ENCODE peak calls at places on chromosomes 4 and X, in six cellular contexts. P, Z, W, K, O and D are unnamed samples.

GRCh38 chrX:13778916-13779315 is 38.0 kb downstream of the GPM6B start:
- DNase-seq in P (no peak), Z (no peak), W (no peak), K (no peak), O (no peak), D (no peak)

GRCh38 chrX:101136235-101136634 is 38.2 kb downstream of the CENPI start:
- DNase-seq in P (no peak), Z (no peak), W (no peak), K (no peak), O (no peak), D (no peak)

GRCh38 chr4:99459546-99460042 is 24.5 kb upstream of the ADH7 start:
- DNase-seq in P (no peak), Z (no peak), W (no peak), K (no peak), O (no peak), D (no peak)

GRCh38 chr4:4426511-4427477 is 39.9 kb downstream of the NSG1 start:
- DNase-seq in P (peak; percentile 78), Z (no peak), W (no peak), K (no peak), O (no peak), D (no peak)

GRCh38 chrX:9438950-9439494 is 25.8 kb upstream of the TBL1X start:
- DNase-seq in P (no peak), Z (no peak), W (no peak), K (no peak), O (no peak), D (no peak)

GRCh38 chrX:36950495-36951253 is 57.5 kb upstream of the FAM47C start:
- DNase-seq in P (no peak), Z (no peak), W (no peak), K (no peak), O (no peak), D (no peak)

GRCh38 chrX:23776363-23776762 is 6.6 kb upstream of the SAT1 start:
- DNase-seq in P (no peak), Z (no peak), W (no peak), K (no peak), O (no peak), D (no peak)

GRCh38 chr4:94406668-94407437 is 44.9 kb upstream of the PDLIM5 start:
- DNase-seq in P (peak; percentile 91), Z (peak; percentile 72), W (no peak), K (peak; percentile 83), O (peak; percentile 73), D (peak; percentile 87)

GRCh38 chrX:68822641-68823410 is 6.0 kb upstream of the EFNB1 start:
- DNase-seq in P (peak; percentile 85), Z (peak; percentile 62), W (no peak), K (peak; percentile 44), O (peak; percentile 23), D (peak; percentile 26)

GRCh38 chr4:42654606-42655005 is 2.3 kb downstream of the ATP8A1 start:
- DNase-seq in P (no peak), Z (peak; percentile 37), W (no peak), K (peak; percentile 40), O (peak; percentile 4), D (peak; percentile 53)

GRCh38 chr4:180391613-180392012 is 1851.6 kb upstream of the TENM3 start:
- DNase-seq in P (no peak), Z (no peak), W (no peak), K (no peak), O (no peak), D (no peak)

GRCh38 chr4:78775278-78776030 is 696 bp upstream of the BMP2K start:
- DNase-seq in P (peak; percentile 97), Z (peak; percentile 93), W (peak; percentile 92), K (peak; percentile 88), O (peak; percentile 46), D (peak; percentile 94)

GRCh38 chr4:8182858-8183725 is 16.0 kb upstream of the SH3TC1 start:
- DNase-seq in P (peak; percentile 97), Z (peak; percentile 80), W (no peak), K (peak; percentile 68), O (peak; percentile 23), D (peak; percentile 16)

GRCh38 chr4:101730291-101731117 is 60.0 kb upstream of the BANK1 start:
- DNase-seq in P (peak; percentile 87), Z (peak; percentile 40), W (peak; percentile 79), K (peak; percentile 71), O (peak; percentile 78), D (peak; percentile 77)

GRCh38 chr4:14700083-14700482 is 302.2 kb upstream of the CPEB2 start:
- DNase-seq in P (no peak), Z (no peak), W (no peak), K (no peak), O (no peak), D (no peak)

GRCh38 chrX:140933874-140934655 is 68.3 kb upstream of the SPANXB1 start:
- DNase-seq in P (no peak), Z (no peak), W (no peak), K (no peak), O (no peak), D (no peak)

GRCh38 chrX:56313308-56313707 is 81.2 kb downstream of the KLF8 start:
- DNase-seq in P (no peak), Z (no peak), W (no peak), K (no peak), O (no peak), D (no peak)
- TF ChIP-seq POLR2A in P (no peak), Z (no peak), W (no peak), K (no peak), O (no peak), D (no peak)

GRCh38 chrX:40108959-40109287 is 11.2 kb upstream of the BCOR start:
- DNase-seq in P (peak; percentile 95), Z (peak; percentile 85), W (no peak), K (peak; percentile 88), O (no peak), D (peak; percentile 87)
- TF ChIP-seq POLR2A in P (no peak), Z (peak; percentile 51), W (no peak), K (peak; percentile 74), O (no peak), D (peak; percentile 63)

GRCh38 chrX:40105016-40105790 is 7.4 kb upstream of the BCOR start:
- DNase-seq in P (no peak), Z (peak; percentile 63), W (no peak), K (peak; percentile 48), O (no peak), D (peak; percentile 70)
- TF ChIP-seq POLR2A in P (no peak), Z (no peak), W (no peak), K (peak; percentile 33), O (no peak), D (peak; percentile 43)

GRCh38 chrX:154359362-154360154 is 14.9 kb downstream of the FLNA start:
- DNase-seq in P (no peak), Z (no peak), W (no peak), K (no peak), O (no peak), D (no peak)
- TF ChIP-seq POLR2A in P (no peak), Z (no peak), W (no peak), K (no peak), O (no peak), D (no peak)

DNA sequence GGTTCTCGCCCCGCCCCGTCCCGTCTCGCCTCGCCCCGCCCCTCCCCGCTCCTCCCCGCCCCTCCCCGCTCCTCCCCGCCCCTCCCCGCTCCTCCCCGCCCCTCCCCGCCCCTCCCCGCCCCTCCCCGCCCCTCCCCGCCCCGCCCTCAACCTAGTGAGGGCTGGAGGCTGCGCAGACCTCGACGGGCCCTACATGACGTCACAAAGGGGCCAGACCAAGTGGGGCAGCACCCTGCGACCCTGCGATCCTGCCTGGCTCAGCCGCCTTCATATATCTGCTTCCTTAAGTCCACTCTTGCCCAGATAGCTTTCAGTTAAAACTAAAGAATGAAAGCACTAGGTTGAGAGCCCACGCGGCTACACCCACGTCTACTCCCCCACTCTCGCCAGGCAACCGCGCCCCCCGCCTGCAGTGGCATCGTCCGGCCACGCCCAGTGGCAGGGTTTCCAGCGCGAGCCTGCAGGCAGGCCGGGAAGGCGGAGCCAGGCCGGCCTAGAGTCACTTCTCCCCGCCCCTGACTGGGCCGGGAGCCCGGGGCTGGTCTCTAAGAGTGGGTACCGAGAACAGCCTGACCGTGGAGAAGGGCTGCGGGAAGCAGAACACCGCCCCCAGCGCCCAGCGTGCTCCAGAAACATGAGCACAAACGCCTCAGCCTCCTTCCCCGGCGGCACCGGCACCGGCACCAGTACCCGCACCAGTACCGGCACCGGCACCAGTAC is 1.5 kb upstream of the MAOA start:
- DNase-seq in P (peak; percentile 97), Z (peak; percentile 95), W (peak; percentile 91), K (peak; percentile 95), O (peak; percentile 74), D (peak; percentile 93)
- TF ChIP-seq POLR2A in P (peak; percentile 16), Z (peak; percentile 81), W (peak; percentile 61), K (peak; percentile 87), O (no peak), D (no peak)

GRCh38 chr4:85577307-85577706 is 102.4 kb downstream of the ARHGAP24 start:
- DNase-seq in P (no peak), Z (no peak), W (no peak), K (no peak), O (no peak), D (no peak)
- TF ChIP-seq POLR2A in P (no peak), Z (no peak), W (no peak), K (no peak), O (no peak), D (no peak)

DNA sequence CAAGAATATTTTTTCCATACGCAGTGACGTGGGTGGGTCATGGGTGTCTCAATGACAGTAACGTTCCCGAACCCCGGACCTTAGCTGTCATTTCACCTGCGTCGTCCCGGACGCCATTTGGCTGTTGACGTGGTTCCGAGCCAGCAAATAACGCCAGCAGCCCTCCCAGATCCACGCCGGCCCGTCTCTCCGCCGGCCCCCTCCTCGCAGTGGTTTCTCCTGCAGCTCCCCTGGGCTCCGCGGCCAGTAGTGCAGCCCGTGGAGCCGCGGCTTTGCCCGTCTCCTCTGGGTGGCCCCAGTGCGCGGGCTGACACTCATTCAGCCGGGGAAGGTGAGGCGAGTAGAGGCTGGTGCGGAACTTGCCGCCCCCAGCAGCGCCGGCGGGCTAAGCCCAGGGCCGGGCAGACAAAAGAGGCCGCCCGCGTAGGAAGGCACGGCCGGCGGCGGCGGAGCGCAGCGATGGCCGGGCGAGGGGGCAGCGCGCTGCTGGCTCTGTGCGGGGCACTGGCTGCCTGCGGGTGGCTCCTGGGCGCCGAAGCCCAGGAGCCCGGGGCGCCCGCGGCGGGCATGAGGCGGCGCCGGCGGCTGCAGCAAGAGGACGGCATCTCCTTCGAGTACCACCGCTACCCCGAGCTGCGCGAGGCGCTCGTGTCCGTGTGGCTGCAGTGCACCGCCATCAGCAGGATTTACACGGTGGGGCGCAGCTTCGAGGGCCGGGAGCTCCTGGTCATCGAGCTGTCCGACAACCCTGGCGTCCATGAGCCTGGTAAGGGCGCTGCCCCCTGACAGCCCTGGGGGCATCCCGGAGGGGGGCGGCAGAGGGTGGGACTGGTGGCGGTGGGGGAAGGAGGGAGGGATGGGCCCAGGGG is at the start of gene CPE:
- DNase-seq in P (peak; percentile 95), Z (peak; percentile 78), W (peak; percentile 87), K (peak; percentile 82), O (peak; percentile 57), D (peak; percentile 45)
- TF ChIP-seq POLR2A in P (no peak), Z (peak; percentile 61), W (peak; percentile 54), K (peak; percentile 94), O (peak; percentile 35), D (no peak)

GRCh38 chrX:155334486-155335316 is at the start of gene CLIC2:
- DNase-seq in P (peak; percentile 82), Z (no peak), W (no peak), K (no peak), O (no peak), D (peak; percentile 92)
- TF ChIP-seq POLR2A in P (no peak), Z (no peak), W (no peak), K (no peak), O (no peak), D (peak; percentile 86)